ENCODE peak calls at places on chromosomes 3 and 15, in seven cellular contexts. B is NCI-H748 treated with DMSO at 0.1 percent for 48 hours; P is NCI-H446 treated with DMSO at 0.1 percent for 48 hours; K is upper lobe of right lung; E is midbrain; L is uterus; U is stimulated activated CD8-positive, alpha-beta memory T cell treated with anti-CD3 and anti-CD28 coated beads, Interleukin-15, amount 100 ng/mL, for 1 hour. S is an unnamed sample.
A peak's percentile ranks its signal among the peaks of the same experiment; 100 is the strongest.

GRCh38 chr3:25572336-25572735 is 92.4 kb downstream of the TOP2B start:
- DNase-seq in B (no peak), P (no peak), K (no peak), E (no peak), L (no peak), U (no peak), S (no peak)

GRCh38 chr15:40878785-40879184 is 4.8 kb upstream of the RHOV start:
- DNase-seq in B (no peak), P (no peak), K (no peak), E (no peak), L (no peak), U (no peak), S (no peak)

GRCh38 chr3:105823149-105823866 is 45.5 kb downstream of the CBLB start:
- DNase-seq in B (no peak), P (no peak), K (no peak), E (no peak), L (peak; percentile 39), U (no peak), S (no peak)

GRCh38 chr3:179687967-179688535 is 35.2 kb downstream of the USP13 start:
- DNase-seq in B (no peak), P (no peak), K (no peak), E (no peak), L (no peak), U (no peak), S (no peak)

GRCh38 chr3:32869513-32870047 is 51.8 kb downstream of the TRIM71 start:
- DNase-seq in B (no peak), P (no peak), K (no peak), E (no peak), L (no peak), U (no peak), S (no peak)

GRCh38 chr3:112744825-112745566 is 101.7 kb downstream of the CD200R1L start:
- DNase-seq in B (no peak), P (no peak), K (no peak), E (no peak), L (no peak), U (no peak), S (no peak)

GRCh38 chr15:39946862-39947261 is 12.9 kb downstream of the EIF2AK4 start:
- DNase-seq in B (no peak), P (no peak), K (no peak), E (no peak), L (no peak), U (no peak), S (no peak)

GRCh38 chr3:30075514-30075913 is 530.9 kb upstream of the TGFBR2 start:
- DNase-seq in B (no peak), P (no peak), K (no peak), E (no peak), L (no peak), U (no peak), S (no peak)

GRCh38 chr3:13533823-13534435 is 15.0 kb upstream of the FBLN2 start:
- DNase-seq in B (no peak), P (no peak), K (no peak), E (no peak), L (no peak), U (no peak), S (no peak)

GRCh38 chr3:137020315-137020714 is 62.5 kb downstream of the IL20RB start:
- DNase-seq in B (no peak), P (peak; percentile 33), K (no peak), E (no peak), L (no peak), U (no peak), S (no peak)

GRCh38 chr3:5016218-5017161 is 37.3 kb downstream of the BHLHE40 start:
- DNase-seq in B (no peak), P (no peak), K (no peak), E (peak; percentile 13), L (no peak), U (no peak), S (no peak)

GRCh38 chr3:134311265-134311664 is 60.6 kb upstream of the RYK start:
- DNase-seq in B (no peak), P (no peak), K (no peak), E (peak; percentile 23), L (no peak), U (no peak), S (no peak)

GRCh38 chr3:141825216-141826011 is 51.0 kb upstream of the ATP1B3 start:
- DNase-seq in B (no peak), P (no peak), K (no peak), E (no peak), L (no peak), U (no peak), S (no peak)

GRCh38 chr15:47870300-47870955 is 153.1 kb downstream of the SEMA6D start:
- DNase-seq in B (no peak), P (no peak), K (no peak), E (no peak), L (no peak), U (no peak), S (no peak)

GRCh38 chr3:16456784-16457415 is 56.6 kb downstream of the RFTN1 start:
- DNase-seq in B (no peak), P (no peak), K (no peak), E (no peak), L (peak; percentile 35), U (no peak), S (no peak)

GRCh38 chr15:46892621-46893160 is 824.6 kb upstream of the SEMA6D start:
- DNase-seq in B (no peak), P (no peak), K (no peak), E (no peak), L (no peak), U (no peak), S (no peak)

GRCh38 chr15:27903405-27903804 is 195.7 kb downstream of the OCA2 start:
- DNase-seq in B (no peak), P (no peak), K (no peak), E (no peak), L (no peak), U (no peak), S (no peak)

GRCh38 chr3:108292905-108293328 is 3.4 kb upstream of the HHLA2 start:
- DNase-seq in B (no peak), P (no peak), K (no peak), E (no peak), L (no peak), U (no peak), S (no peak)

GRCh38 chr15:27408428-27408827 is 437.4 kb downstream of the GABRG3 start:
- DNase-seq in B (no peak), P (no peak), K (no peak), E (no peak), L (no peak), U (no peak), S (no peak)

GRCh38 chr15:44298878-44299277 is 10.4 kb downstream of the GOLM2 start:
- DNase-seq in B (no peak), P (no peak), K (no peak), E (no peak), L (no peak), U (no peak), S (no peak)

GRCh38 chr3:186772886-186773417 is 10.4 kb upstream of the EIF4A2 start:
- DNase-seq in B (no peak), P (no peak), K (peak; percentile 88), E (peak; percentile 60), L (peak; percentile 32), U (peak; percentile 34), S (peak; percentile 35)

GRCh38 chr3:166388321-166388720 is 551.1 kb upstream of the BCHE start:
- DNase-seq in B (no peak), P (no peak), K (no peak), E (no peak), L (no peak), U (no peak), S (no peak)

GRCh38 chr15:59609730-59610712 is 1.6 kb upstream of the GCNT3 start:
- DNase-seq in B (no peak), P (no peak), K (no peak), E (no peak), L (no peak), U (no peak), S (no peak)

GRCh38 chr15:77901921-77902750 is 175.4 kb downstream of the TBC1D2B start:
- DNase-seq in B (no peak), P (no peak), K (peak; percentile 38), E (no peak), L (no peak), U (no peak), S (no peak)

GRCh38 chr15:77739591-77740378 is 107.1 kb upstream of the LINGO1 start:
- DNase-seq in B (no peak), P (no peak), K (no peak), E (no peak), L (no peak), U (no peak), S (no peak)

GRCh38 chr3:182795383-182795782 is 2.1 kb downstream of the ATP11B start:
- DNase-seq in B (no peak), P (no peak), K (no peak), E (no peak), L (no peak), U (peak; percentile 10), S (no peak)

GRCh38 chr3:175914785-175915184 is 1055.7 kb downstream of the NAALADL2 start:
- DNase-seq in B (no peak), P (no peak), K (no peak), E (no peak), L (no peak), U (no peak), S (no peak)

GRCh38 chr3:190239325-190239724 is 82.9 kb downstream of the CLDN1 start:
- DNase-seq in B (no peak), P (no peak), K (no peak), E (no peak), L (no peak), U (no peak), S (no peak)

GRCh38 chr3:20256144-20256543 is 70.1 kb upstream of the SGO1 start:
- DNase-seq in B (no peak), P (no peak), K (no peak), E (no peak), L (no peak), U (no peak), S (no peak)

S was measured in activated naive CD8-positive, alpha-beta T cell treated with anti-CD3 and anti-CD28 coated beads, Interleukin-2, amount 50 U/mL, for 16 hours.